ENCODE peak calls at places on chromosomes 2 and 18, in seven cellular contexts. T is lower lobe of right lung, V is transverse colon, X is HepG2, E is psoas muscle, W is upper lobe of right lung, Z is stomach. C is an unnamed sample.

GRCh38 chr2:17752892-17753802 is 463 bp downstream of the SMC6 start:
- DNase-seq in Z (peak; percentile 56), E (no peak), T (peak; percentile 75), X (peak; percentile 63), V (peak; percentile 56), W (peak; percentile 82), C (peak; percentile 80)

GRCh38 chr18:23229472-23229871 is 94.2 kb downstream of the CABLES1 start:
- DNase-seq in V (no peak), T (no peak), E (no peak), X (no peak), W (no peak), Z (no peak), C (no peak)

GRCh38 chr2:15640784-15641183 is 49.1 kb downstream of the DDX1 start:
- DNase-seq in T (no peak), W (no peak), Z (no peak), X (no peak), E (no peak), V (no peak), C (no peak)

GRCh38 chr18:11497585-11497984 is 111.8 kb upstream of the SLC35G4 start:
- DNase-seq in T (no peak), V (no peak), Z (no peak), X (peak; percentile 61), W (no peak), E (no peak), C (no peak)

GRCh38 chr18:57803119-57803969 is at the start of gene ATP8B1:
- DNase-seq in E (peak; percentile 86), T (peak; percentile 96), V (peak; percentile 96), W (peak; percentile 98), Z (peak; percentile 98), X (no peak), C (peak; percentile 89)

GRCh38 chr2:128369126-128369555 is 50.5 kb upstream of the HS6ST1 start:
- DNase-seq in T (no peak), E (peak; percentile 51), V (no peak), W (peak; percentile 61), Z (no peak), X (no peak), C (no peak)

GRCh38 chr2:220064282-220065042 is 437.0 kb downstream of the SLC4A3 start:
- DNase-seq in E (no peak), T (no peak), Z (no peak), X (no peak), W (no peak), V (no peak), C (no peak)

GRCh38 chr2:30208453-30208852 is 22.9 kb upstream of the LBH start:
- DNase-seq in X (peak; percentile 46), V (peak; percentile 64), E (peak; percentile 63), Z (peak; percentile 70), W (no peak), T (no peak), C (no peak)

GRCh38 chr2:218679119-218679518 is 7.2 kb downstream of the STK36 start:
- DNase-seq in W (no peak), T (no peak), Z (no peak), X (no peak), E (no peak), V (no peak), C (no peak)

GRCh38 chr18:77147418-77147852 is 14.9 kb upstream of the MBP start:
- DNase-seq in V (no peak), T (no peak), E (no peak), W (peak; percentile 31), X (no peak), Z (no peak), C (peak; percentile 69)

GRCh38 chr2:148829618-148830017 is 45.4 kb upstream of the KIF5C start:
- DNase-seq in T (no peak), X (no peak), Z (no peak), E (no peak), W (no peak), V (no peak), C (no peak)
- TF ChIP-seq CTCF in T (no peak), X (no peak), Z (no peak), E (no peak), W (no peak), V (no peak), C (no peak)

GRCh38 chr2:119827866-119828507 is 68.3 kb downstream of the PTPN4 start:
- DNase-seq in V (no peak), W (no peak), X (no peak), Z (no peak), T (no peak), E (no peak), C (no peak)
- H3K27ac ChIP-seq in V (no peak overlapping the region), W (no peak overlapping the region), X (no peak overlapping the region), Z (no peak overlapping the region), T (no peak overlapping the region), E (no peak overlapping the region), C (no peak overlapping the region)

DNA sequence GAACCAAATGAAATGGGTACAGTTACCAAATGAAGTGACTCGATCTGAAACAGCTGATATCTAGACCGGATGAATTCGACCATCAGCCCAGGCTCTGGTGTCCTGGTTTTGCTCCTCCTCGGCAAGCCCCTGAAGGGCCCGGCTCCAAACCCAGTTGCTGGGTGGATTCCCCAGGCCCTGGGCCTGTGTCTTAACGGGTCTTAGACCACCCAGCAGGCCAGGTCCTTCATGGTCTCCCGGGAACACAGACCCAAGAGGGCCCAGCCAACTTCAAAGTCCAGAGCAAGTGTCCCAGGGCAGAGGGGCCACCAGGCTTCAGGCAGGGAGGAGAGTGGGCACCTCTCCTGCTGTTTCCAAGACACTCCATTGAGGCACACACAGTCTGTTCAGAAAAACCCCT is 26.7 kb upstream of the NMUR1 start:
- DNase-seq in W (no peak), Z (no peak), V (no peak), E (no peak), T (peak; percentile 30), X (no peak), C (no peak)
- TF ChIP-seq CTCF in W (no peak), Z (no peak), V (no peak), E (no peak), T (no peak), X (no peak), C (no peak)

DNA sequence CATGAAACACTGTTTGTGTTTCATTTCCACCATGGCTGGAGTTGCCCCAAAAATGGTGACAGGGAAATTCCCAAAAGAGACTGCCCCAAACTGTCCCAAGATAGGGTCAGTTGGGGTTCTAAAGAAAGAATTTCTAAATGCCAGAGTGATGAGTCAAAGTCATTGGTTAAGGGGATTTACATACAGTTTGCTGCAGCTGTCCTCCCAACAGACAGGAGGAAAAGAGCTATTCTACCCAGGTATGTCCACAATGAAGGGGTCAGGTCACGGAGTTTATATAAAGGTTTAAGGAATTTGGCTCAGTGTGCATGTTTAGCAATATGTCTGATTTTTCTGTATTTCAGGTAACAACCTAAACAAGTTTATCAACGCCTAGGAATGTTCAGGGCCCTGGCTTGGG is 344.1 kb downstream of the TDRD15 start:
- DNase-seq in X (no peak), W (no peak), V (no peak), E (no peak), T (no peak), Z (no peak), C (no peak)
- H3K27ac ChIP-seq in X (no peak overlapping the region), W (no peak overlapping the region), V (no peak overlapping the region), E (no peak overlapping the region), T (no peak overlapping the region), Z (no peak overlapping the region), C (no peak overlapping the region)

DNA sequence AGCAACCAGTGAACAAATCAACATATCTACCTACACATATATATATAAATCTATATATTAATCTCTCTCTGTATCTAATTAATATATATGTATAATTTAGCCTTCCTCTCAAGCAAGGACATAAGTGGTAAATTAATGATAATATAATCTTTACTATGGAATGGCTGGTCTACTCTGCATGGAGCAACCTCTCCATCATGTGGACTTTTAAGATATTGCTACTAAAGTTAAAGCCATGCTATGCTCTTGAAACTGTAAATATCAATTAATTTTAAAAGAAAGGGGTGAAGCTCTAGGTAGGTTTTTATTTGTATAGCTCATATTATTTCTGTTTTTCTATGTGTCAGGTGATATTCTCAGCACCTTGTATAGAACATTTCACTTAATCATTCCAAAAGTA is 147.0 kb downstream of the PPP1R1C start:
- DNase-seq in Z (no peak), X (no peak), W (no peak), E (no peak), V (no peak), T (no peak), C (no peak)
- TF ChIP-seq CTCF in Z (no peak), X (no peak), W (peak; percentile 10), E (no peak), V (peak; percentile 18), T (no peak), C (no peak)

GRCh38 chr2:234873828-234874173 is 78.0 kb upstream of the SH3BP4 start:
- DNase-seq in Z (no peak), X (no peak), V (peak; percentile 12), E (no peak), W (no peak), T (no peak), C (no peak)
- H3K27ac ChIP-seq in Z (no peak overlapping the region), X (no peak overlapping the region), V (peak overlapping the region; percentile 53), E (no peak overlapping the region), W (no peak overlapping the region), T (no peak overlapping the region), C (no peak overlapping the region)

GRCh38 chr2:187900023-187900422 is 345.8 kb upstream of the TFPI start:
- DNase-seq in T (no peak), V (no peak), X (no peak), W (no peak), Z (no peak), E (no peak), C (no peak)

DNA sequence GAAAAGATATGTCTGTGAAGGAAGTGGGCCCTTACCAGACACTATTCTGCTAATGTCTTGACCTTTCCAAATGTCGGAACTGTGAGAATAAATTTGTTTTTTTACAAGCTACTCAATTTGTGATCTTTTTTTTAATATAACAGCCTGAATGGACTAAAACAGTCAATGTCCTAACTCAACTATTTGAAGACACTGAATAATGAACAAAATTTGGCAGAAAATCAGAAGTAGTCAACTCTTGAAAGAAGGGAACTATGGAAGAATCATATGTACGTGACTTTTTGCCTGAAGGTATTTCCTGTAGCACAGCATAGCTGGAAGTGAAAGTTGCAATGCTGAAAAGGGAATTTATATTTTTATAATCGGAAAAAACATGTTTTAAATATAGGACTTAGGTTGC is 351.8 kb upstream of the TFPI start:
- DNase-seq in Z (no peak), X (no peak), T (no peak), W (no peak), E (no peak), V (no peak), C (no peak)
- TF ChIP-seq CTCF in Z (no peak), X (no peak), T (no peak), W (no peak), E (no peak), V (no peak), C (no peak)